ENCODE peak calls at places on chromosomes 3 and 15, in ten cellular contexts. One of them, this sample, is unnamed.

GRCh38 chr3:134306334-134306733 is 55.7 kb upstream of the RYK start:
- DNase-seq in A673: no peak
- DNase-seq in transverse colon: no peak
- DNase-seq in endothelial cell of umbilical vein: no peak
- DNase-seq in adrenal gland: no peak
- DNase-seq in suprapubic skin: no peak
- DNase-seq in ovary: peak; percentile 43
- DNase-seq in psoas muscle: no peak
- DNase-seq in hepatocyte: no peak
- DNase-seq in upper lobe of right lung: no peak
- DNase-seq in this sample: no peak

GRCh38 chr3:71104090-71104489 is 479.4 kb downstream of the FOXP1 start:
- DNase-seq in A673: no peak
- DNase-seq in transverse colon: no peak
- DNase-seq in endothelial cell of umbilical vein: peak; percentile 59
- DNase-seq in adrenal gland: no peak
- DNase-seq in suprapubic skin: no peak
- DNase-seq in ovary: no peak
- DNase-seq in psoas muscle: no peak
- DNase-seq in hepatocyte: no peak
- DNase-seq in upper lobe of right lung: no peak
- DNase-seq in this sample: no peak

GRCh38 chr15:69999392-70000085 is 98.2 kb downstream of the TLE3 start:
- DNase-seq in A673: no peak
- DNase-seq in transverse colon: no peak
- DNase-seq in endothelial cell of umbilical vein: no peak
- DNase-seq in adrenal gland: no peak
- DNase-seq in suprapubic skin: no peak
- DNase-seq in ovary: no peak
- DNase-seq in psoas muscle: no peak
- DNase-seq in hepatocyte: no peak
- DNase-seq in upper lobe of right lung: no peak
- DNase-seq in this sample: no peak

GRCh38 chr3:107216711-107217110 is 160.5 kb upstream of the CCDC54 start:
- DNase-seq in A673: no peak
- DNase-seq in transverse colon: no peak
- DNase-seq in endothelial cell of umbilical vein: no peak
- DNase-seq in adrenal gland: peak; percentile 51
- DNase-seq in suprapubic skin: no peak
- DNase-seq in ovary: no peak
- DNase-seq in psoas muscle: no peak
- DNase-seq in hepatocyte: peak; percentile 30
- DNase-seq in upper lobe of right lung: no peak
- DNase-seq in this sample: peak; percentile 60

GRCh38 chr15:35932541-35932940 is 386.6 kb upstream of the DPH6 start:
- DNase-seq in A673: no peak
- DNase-seq in transverse colon: no peak
- DNase-seq in endothelial cell of umbilical vein: no peak
- DNase-seq in adrenal gland: no peak
- DNase-seq in suprapubic skin: no peak
- DNase-seq in ovary: no peak
- DNase-seq in psoas muscle: no peak
- DNase-seq in hepatocyte: no peak
- DNase-seq in upper lobe of right lung: no peak
- DNase-seq in this sample: no peak

GRCh38 chr3:12351145-12351544 is 62.3 kb downstream of the PPARG start:
- DNase-seq in A673: no peak
- DNase-seq in transverse colon: no peak
- DNase-seq in endothelial cell of umbilical vein: no peak
- DNase-seq in adrenal gland: peak; percentile 43
- DNase-seq in suprapubic skin: no peak
- DNase-seq in ovary: no peak
- DNase-seq in psoas muscle: peak; percentile 58
- DNase-seq in hepatocyte: no peak
- DNase-seq in upper lobe of right lung: no peak
- DNase-seq in this sample: no peak

GRCh38 chr3:129534428-129535027 is 6.1 kb downstream of the RHO start:
- DNase-seq in A673: peak; percentile 19
- DNase-seq in transverse colon: no peak
- DNase-seq in endothelial cell of umbilical vein: no peak
- DNase-seq in adrenal gland: peak; percentile 42
- DNase-seq in suprapubic skin: no peak
- DNase-seq in ovary: no peak
- DNase-seq in psoas muscle: no peak
- DNase-seq in hepatocyte: peak; percentile 41
- DNase-seq in upper lobe of right lung: no peak
- DNase-seq in this sample: no peak

GRCh38 chr15:29682781-29683180 is 139.5 kb downstream of the TJP1 start:
- DNase-seq in A673: no peak
- DNase-seq in transverse colon: no peak
- DNase-seq in endothelial cell of umbilical vein: no peak
- DNase-seq in adrenal gland: no peak
- DNase-seq in suprapubic skin: no peak
- DNase-seq in ovary: no peak
- DNase-seq in psoas muscle: no peak
- DNase-seq in hepatocyte: no peak
- DNase-seq in upper lobe of right lung: no peak
- DNase-seq in this sample: no peak

GRCh38 chr15:27897481-27897880 is 201.6 kb downstream of the OCA2 start:
- DNase-seq in A673: no peak
- DNase-seq in transverse colon: no peak
- DNase-seq in endothelial cell of umbilical vein: no peak
- DNase-seq in adrenal gland: no peak
- DNase-seq in suprapubic skin: no peak
- DNase-seq in ovary: no peak
- DNase-seq in psoas muscle: no peak
- DNase-seq in hepatocyte: no peak
- DNase-seq in upper lobe of right lung: no peak
- DNase-seq in this sample: no peak
- H3K9me3 ChIP-seq in A673: peaks cover 18% of the 10 kb centered on the region
- H3K9me3 ChIP-seq in transverse colon: peaks cover 7% of the 10 kb centered on the region
- H3K9me3 ChIP-seq in endothelial cell of umbilical vein: peaks cover 6% of the 10 kb centered on the region
- H3K9me3 ChIP-seq in adrenal gland: no peaks in the 10 kb centered on the region
- H3K9me3 ChIP-seq in suprapubic skin: peaks cover 6% of the 10 kb centered on the region
- H3K9me3 ChIP-seq in ovary: peaks cover 3% of the 10 kb centered on the region
- H3K9me3 ChIP-seq in psoas muscle: peaks cover 6% of the 10 kb centered on the region
- H3K9me3 ChIP-seq in hepatocyte: peaks cover under 1% of the 10 kb centered on the region
- H3K9me3 ChIP-seq in upper lobe of right lung: peaks cover 5% of the 10 kb centered on the region
- H3K9me3 ChIP-seq in this sample: peaks cover 21% of the 10 kb centered on the region

GRCh38 chr3:42660131-42660715 is 6.7 kb downstream of the ZBTB47 start:
- DNase-seq in A673: no peak
- DNase-seq in transverse colon: no peak
- DNase-seq in endothelial cell of umbilical vein: no peak
- DNase-seq in adrenal gland: peak; percentile 47
- DNase-seq in suprapubic skin: no peak
- DNase-seq in ovary: no peak
- DNase-seq in psoas muscle: no peak
- DNase-seq in hepatocyte: no peak
- DNase-seq in upper lobe of right lung: no peak
- DNase-seq in this sample: peak; percentile 43

GRCh38 chr3:42661593-42662022 is 8.1 kb downstream of the ZBTB47 start:
- DNase-seq in A673: no peak
- DNase-seq in transverse colon: no peak
- DNase-seq in endothelial cell of umbilical vein: no peak
- DNase-seq in adrenal gland: no peak
- DNase-seq in suprapubic skin: no peak
- DNase-seq in ovary: no peak
- DNase-seq in psoas muscle: peak; percentile 73
- DNase-seq in hepatocyte: no peak
- DNase-seq in upper lobe of right lung: no peak
- DNase-seq in this sample: no peak

GRCh38 chr3:42662037-42662812 is 8.7 kb downstream of the ZBTB47 start:
- DNase-seq in A673: no peak
- DNase-seq in transverse colon: no peak
- DNase-seq in endothelial cell of umbilical vein: no peak
- DNase-seq in adrenal gland: no peak
- DNase-seq in suprapubic skin: no peak
- DNase-seq in ovary: no peak
- DNase-seq in psoas muscle: no peak
- DNase-seq in hepatocyte: no peak
- DNase-seq in upper lobe of right lung: no peak
- DNase-seq in this sample: no peak

GRCh38 chr3:42659451-42660130 is 6.1 kb downstream of the ZBTB47 start:
- DNase-seq in A673: no peak
- DNase-seq in transverse colon: no peak
- DNase-seq in endothelial cell of umbilical vein: no peak
- DNase-seq in adrenal gland: no peak
- DNase-seq in suprapubic skin: no peak
- DNase-seq in ovary: no peak
- DNase-seq in psoas muscle: no peak
- DNase-seq in hepatocyte: no peak
- DNase-seq in upper lobe of right lung: peak; percentile 64
- DNase-seq in this sample: peak; percentile 17

DNA sequence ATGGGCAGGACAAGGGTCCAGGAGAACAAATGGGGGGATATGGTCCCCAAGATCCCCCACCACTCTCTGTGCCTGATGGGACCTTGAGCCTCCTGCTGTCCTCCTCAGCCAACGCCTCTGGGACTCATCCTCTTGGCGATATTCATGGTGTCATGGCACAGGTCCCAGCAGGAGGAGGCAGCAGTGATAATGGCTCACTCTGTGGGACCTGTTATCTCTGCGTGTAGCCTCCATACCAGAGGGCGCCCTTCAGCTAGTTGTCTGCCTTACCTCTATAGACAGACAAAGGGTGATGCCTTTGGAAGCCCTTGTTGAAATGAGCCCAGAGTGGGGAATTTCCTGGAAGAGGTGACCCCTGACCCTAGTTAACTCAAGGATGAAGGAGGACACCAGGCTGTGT is 7.4 kb downstream of the ZBTB47 start:
- DNase-seq in A673: no peak
- DNase-seq in transverse colon: no peak
- DNase-seq in endothelial cell of umbilical vein: no peak
- DNase-seq in adrenal gland: peak; percentile 61
- DNase-seq in suprapubic skin: no peak
- DNase-seq in ovary: no peak
- DNase-seq in psoas muscle: no peak
- DNase-seq in hepatocyte: no peak
- DNase-seq in upper lobe of right lung: no peak
- DNase-seq in this sample: peak; percentile 43
- TF ChIP-seq CTCF in A673: no peak
- TF ChIP-seq CTCF in transverse colon: no peak
- TF ChIP-seq CTCF in endothelial cell of umbilical vein: no peak
- TF ChIP-seq CTCF in adrenal gland: no peak
- TF ChIP-seq CTCF in suprapubic skin: no peak
- TF ChIP-seq CTCF in ovary: no peak
- TF ChIP-seq CTCF in psoas muscle: no peak
- TF ChIP-seq CTCF in hepatocyte: no peak
- TF ChIP-seq CTCF in upper lobe of right lung: no peak
- TF ChIP-seq CTCF in this sample: peak; percentile 18

GRCh38 chr3:159803444-159803843 is 185.2 kb upstream of the IL12A start:
- DNase-seq in A673: no peak
- DNase-seq in transverse colon: no peak
- DNase-seq in endothelial cell of umbilical vein: peak; percentile 29
- DNase-seq in adrenal gland: no peak
- DNase-seq in suprapubic skin: no peak
- DNase-seq in ovary: no peak
- DNase-seq in psoas muscle: no peak
- DNase-seq in hepatocyte: no peak
- DNase-seq in upper lobe of right lung: no peak
- DNase-seq in this sample: no peak

GRCh38 chr3:159798951-159799350 is 189.7 kb upstream of the IL12A start:
- DNase-seq in A673: no peak
- DNase-seq in transverse colon: no peak
- DNase-seq in endothelial cell of umbilical vein: no peak
- DNase-seq in adrenal gland: no peak
- DNase-seq in suprapubic skin: no peak
- DNase-seq in ovary: no peak
- DNase-seq in psoas muscle: no peak
- DNase-seq in hepatocyte: peak; percentile 54
- DNase-seq in upper lobe of right lung: no peak
- DNase-seq in this sample: no peak

GRCh38 chr3:159802864-159803263 is 185.8 kb upstream of the IL12A start:
- DNase-seq in A673: no peak
- DNase-seq in transverse colon: no peak
- DNase-seq in endothelial cell of umbilical vein: no peak
- DNase-seq in adrenal gland: no peak
- DNase-seq in suprapubic skin: no peak
- DNase-seq in ovary: no peak
- DNase-seq in psoas muscle: no peak
- DNase-seq in hepatocyte: no peak
- DNase-seq in upper lobe of right lung: no peak
- DNase-seq in this sample: no peak

GRCh38 chr3:159797771-159798170 is 190.9 kb upstream of the IL12A start:
- DNase-seq in A673: no peak
- DNase-seq in transverse colon: no peak
- DNase-seq in endothelial cell of umbilical vein: peak; percentile 56
- DNase-seq in adrenal gland: no peak
- DNase-seq in suprapubic skin: no peak
- DNase-seq in ovary: no peak
- DNase-seq in psoas muscle: no peak
- DNase-seq in hepatocyte: no peak
- DNase-seq in upper lobe of right lung: no peak
- DNase-seq in this sample: no peak

GRCh38 chr3:159800434-159801121 is 188.1 kb upstream of the IL12A start:
- DNase-seq in A673: no peak
- DNase-seq in transverse colon: no peak
- DNase-seq in endothelial cell of umbilical vein: no peak
- DNase-seq in adrenal gland: no peak
- DNase-seq in suprapubic skin: no peak
- DNase-seq in ovary: no peak
- DNase-seq in psoas muscle: no peak
- DNase-seq in hepatocyte: no peak
- DNase-seq in upper lobe of right lung: no peak
- DNase-seq in this sample: no peak
- H3K9me3 ChIP-seq in A673: no peaks in the 10 kb centered on the region
- H3K9me3 ChIP-seq in transverse colon: no peaks in the 10 kb centered on the region
- H3K9me3 ChIP-seq in endothelial cell of umbilical vein: no peaks in the 10 kb centered on the region
- H3K9me3 ChIP-seq in adrenal gland: no peaks in the 10 kb centered on the region
- H3K9me3 ChIP-seq in suprapubic skin: no peaks in the 10 kb centered on the region
- H3K9me3 ChIP-seq in ovary: no peaks in the 10 kb centered on the region
- H3K9me3 ChIP-seq in psoas muscle: no peaks in the 10 kb centered on the region
- H3K9me3 ChIP-seq in hepatocyte: no peaks in the 10 kb centered on the region
- H3K9me3 ChIP-seq in upper lobe of right lung: no peaks in the 10 kb centered on the region
- H3K9me3 ChIP-seq in this sample: no peaks in the 10 kb centered on the region

DNA sequence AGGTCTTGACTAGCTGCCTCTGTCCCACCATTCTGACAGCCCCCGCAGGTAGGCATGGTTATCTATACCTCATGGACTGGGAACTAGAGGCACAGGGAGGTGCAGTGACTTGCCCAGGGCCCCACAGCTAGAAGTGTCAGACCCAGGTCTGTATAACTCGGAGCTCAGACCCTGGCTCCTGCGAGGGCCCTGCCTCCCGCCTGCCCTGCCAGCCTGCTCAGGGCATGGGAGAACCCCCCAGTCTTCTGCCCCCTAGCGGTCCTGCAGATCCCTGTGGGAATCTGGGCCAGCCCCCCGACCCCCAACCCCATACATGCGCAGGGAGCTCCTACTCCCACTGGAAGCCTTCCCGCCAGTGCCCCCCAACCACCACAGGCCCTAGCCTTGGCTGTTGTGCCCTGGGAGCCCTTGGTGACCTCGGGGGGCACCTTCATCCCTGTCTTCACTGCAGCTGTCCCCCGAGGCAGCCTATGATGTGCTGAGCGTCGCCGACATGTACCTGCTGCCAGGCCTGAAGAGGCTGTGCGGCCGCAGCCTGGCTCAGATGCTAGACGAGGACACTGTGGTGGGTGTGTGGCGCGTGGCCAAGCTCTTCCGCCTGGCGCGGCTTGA is 6.9 kb downstream of the ABTB1 start:
- DNase-seq in A673: no peak
- DNase-seq in transverse colon: no peak
- DNase-seq in endothelial cell of umbilical vein: no peak
- DNase-seq in adrenal gland: peak; percentile 13
- DNase-seq in suprapubic skin: peak; percentile 75
- DNase-seq in ovary: no peak
- DNase-seq in psoas muscle: peak; percentile 56
- DNase-seq in hepatocyte: no peak
- DNase-seq in upper lobe of right lung: peak; percentile 60
- DNase-seq in this sample: no peak
- TF ChIP-seq CTCF in A673: no peak
- TF ChIP-seq CTCF in transverse colon: no peak
- TF ChIP-seq CTCF in endothelial cell of umbilical vein: peak; percentile 29
- TF ChIP-seq CTCF in adrenal gland: no peak
- TF ChIP-seq CTCF in suprapubic skin: no peak
- TF ChIP-seq CTCF in ovary: no peak
- TF ChIP-seq CTCF in psoas muscle: no peak
- TF ChIP-seq CTCF in hepatocyte: peak; percentile 7
- TF ChIP-seq CTCF in upper lobe of right lung: no peak
- TF ChIP-seq CTCF in this sample: no peak